ENCODE peak calls at places on chromosomes 4 and X, in nine cellular contexts. One of them, this sample, is unnamed.

GRCh38 chrX:41733939-41734338 is 10.0 kb downstream of the GPR82 start:
- DNase-seq in globus pallidus: no peak
- DNase-seq in ovary: no peak
- DNase-seq in GM13976: peak; percentile 55
- DNase-seq in NCI-H345: no peak
- DNase-seq in HEK293T: no peak
- DNase-seq in right cardiac atrium: no peak
- DNase-seq in lung microvascular endothelial cell: no peak
- DNase-seq in MV-4-11: peak; percentile 71
- DNase-seq in this sample: no peak

GRCh38 chr4:105895609-105896460 is 564 bp downstream of the NPNT start:
- DNase-seq in right cardiac atrium: peak; percentile 51
- DNase-seq in GM13976: peak; percentile 75
- DNase-seq in NCI-H345: peak; percentile 56
- DNase-seq in lung microvascular endothelial cell: peak; percentile 15
- DNase-seq in ovary: peak; percentile 17
- DNase-seq in HEK293T: peak; percentile 37
- DNase-seq in MV-4-11: no peak
- DNase-seq in globus pallidus: no peak
- DNase-seq in this sample: peak; percentile 3

GRCh38 chr4:23934915-23935314 is 45.1 kb upstream of the PPARGC1A start:
- DNase-seq in MV-4-11: peak; percentile 72
- DNase-seq in ovary: no peak
- DNase-seq in lung microvascular endothelial cell: no peak
- DNase-seq in NCI-H345: no peak
- DNase-seq in right cardiac atrium: peak; percentile 78
- DNase-seq in HEK293T: no peak
- DNase-seq in GM13976: no peak
- DNase-seq in globus pallidus: peak; percentile 52
- DNase-seq in this sample: no peak

GRCh38 chrX:80266979-80267378 is 153.3 kb upstream of the TENT5D start:
- DNase-seq in globus pallidus: no peak
- DNase-seq in HEK293T: no peak
- DNase-seq in ovary: no peak
- DNase-seq in right cardiac atrium: no peak
- DNase-seq in GM13976: no peak
- DNase-seq in NCI-H345: no peak
- DNase-seq in lung microvascular endothelial cell: no peak
- DNase-seq in MV-4-11: no peak
- DNase-seq in this sample: no peak

GRCh38 chrX:150935466-150935865 is 37.0 kb upstream of the CD99L2 start:
- DNase-seq in globus pallidus: no peak
- DNase-seq in right cardiac atrium: no peak
- DNase-seq in HEK293T: no peak
- DNase-seq in lung microvascular endothelial cell: no peak
- DNase-seq in NCI-H345: no peak
- DNase-seq in GM13976: no peak
- DNase-seq in ovary: no peak
- DNase-seq in MV-4-11: no peak
- DNase-seq in this sample: peak; percentile 6

GRCh38 chr4:95267081-95267480 is 281.7 kb downstream of the UNC5C start:
- DNase-seq in ovary: no peak
- DNase-seq in GM13976: no peak
- DNase-seq in MV-4-11: no peak
- DNase-seq in NCI-H345: no peak
- DNase-seq in right cardiac atrium: no peak
- DNase-seq in HEK293T: no peak
- DNase-seq in lung microvascular endothelial cell: peak; percentile 5
- DNase-seq in globus pallidus: no peak
- DNase-seq in this sample: no peak

GRCh38 chrX:100424012-100424411 is 13.9 kb upstream of the PCDH19 start:
- DNase-seq in lung microvascular endothelial cell: peak; percentile 49
- DNase-seq in GM13976: no peak
- DNase-seq in ovary: no peak
- DNase-seq in NCI-H345: no peak
- DNase-seq in MV-4-11: no peak
- DNase-seq in globus pallidus: no peak
- DNase-seq in HEK293T: peak; percentile 62
- DNase-seq in right cardiac atrium: no peak
- DNase-seq in this sample: no peak

GRCh38 chrX:140765043-140765784 is 55.7 kb downstream of the LINC00632 start:
- DNase-seq in GM13976: no peak
- DNase-seq in HEK293T: peak; percentile 15
- DNase-seq in NCI-H345: peak; percentile 36
- DNase-seq in lung microvascular endothelial cell: peak; percentile 17
- DNase-seq in ovary: no peak
- DNase-seq in right cardiac atrium: peak; percentile 44
- DNase-seq in globus pallidus: peak; percentile 17
- DNase-seq in MV-4-11: no peak
- DNase-seq in this sample: peak; percentile 26

GRCh38 chr4:152640058-152640921 is 39.5 kb downstream of the TMEM154 start:
- DNase-seq in lung microvascular endothelial cell: peak; percentile 21
- DNase-seq in HEK293T: no peak
- DNase-seq in GM13976: no peak
- DNase-seq in NCI-H345: peak; percentile 27
- DNase-seq in right cardiac atrium: no peak
- DNase-seq in globus pallidus: peak; percentile 20
- DNase-seq in ovary: no peak
- DNase-seq in MV-4-11: peak; percentile 25
- DNase-seq in this sample: peak; percentile 41

GRCh38 chr4:47490550-47490949 is 5.5 kb downstream of the ATP10D start:
- DNase-seq in globus pallidus: peak; percentile 16
- DNase-seq in GM13976: no peak
- DNase-seq in ovary: no peak
- DNase-seq in lung microvascular endothelial cell: peak; percentile 52
- DNase-seq in MV-4-11: peak; percentile 23
- DNase-seq in NCI-H345: no peak
- DNase-seq in HEK293T: peak; percentile 20
- DNase-seq in right cardiac atrium: no peak
- DNase-seq in this sample: peak; percentile 14

GRCh38 chr4:40409835-40410234 is 74.7 kb downstream of the CHRNA9 start:
- DNase-seq in globus pallidus: no peak
- DNase-seq in HEK293T: no peak
- DNase-seq in lung microvascular endothelial cell: no peak
- DNase-seq in ovary: no peak
- DNase-seq in MV-4-11: no peak
- DNase-seq in GM13976: no peak
- DNase-seq in right cardiac atrium: no peak
- DNase-seq in NCI-H345: no peak
- DNase-seq in this sample: peak; percentile 47

GRCh38 chr4:90030953-90031352 is 96.2 kb upstream of the CCSER1 start:
- DNase-seq in MV-4-11: no peak
- DNase-seq in right cardiac atrium: no peak
- DNase-seq in GM13976: no peak
- DNase-seq in globus pallidus: no peak
- DNase-seq in NCI-H345: no peak
- DNase-seq in ovary: no peak
- DNase-seq in lung microvascular endothelial cell: no peak
- DNase-seq in HEK293T: peak; percentile 46
- DNase-seq in this sample: peak; percentile 13

GRCh38 chr4:173025131-173025530 is 143.5 kb upstream of the GALNT7 start:
- DNase-seq in lung microvascular endothelial cell: peak; percentile 21
- DNase-seq in globus pallidus: peak; percentile 73
- DNase-seq in MV-4-11: peak; percentile 94
- DNase-seq in right cardiac atrium: no peak
- DNase-seq in ovary: peak; percentile 66
- DNase-seq in HEK293T: peak; percentile 59
- DNase-seq in NCI-H345: peak; percentile 71
- DNase-seq in GM13976: peak; percentile 58
- DNase-seq in this sample: peak; percentile 83

GRCh38 chr4:145481164-145481941 is at the start of gene SMAD1:
- DNase-seq in ovary: peak; percentile 74
- DNase-seq in GM13976: peak; percentile 24
- DNase-seq in globus pallidus: peak; percentile 84
- DNase-seq in HEK293T: peak; percentile 71
- DNase-seq in right cardiac atrium: peak; percentile 95
- DNase-seq in MV-4-11: no peak
- DNase-seq in lung microvascular endothelial cell: peak; percentile 91
- DNase-seq in NCI-H345: peak; percentile 40
- DNase-seq in this sample: peak; percentile 94

GRCh38 chr4:136583567-136583966 is 948.7 kb downstream of the PCDH18 start:
- DNase-seq in lung microvascular endothelial cell: no peak
- DNase-seq in HEK293T: no peak
- DNase-seq in NCI-H345: no peak
- DNase-seq in ovary: no peak
- DNase-seq in GM13976: no peak
- DNase-seq in right cardiac atrium: no peak
- DNase-seq in MV-4-11: no peak
- DNase-seq in globus pallidus: no peak
- DNase-seq in this sample: no peak

GRCh38 chrX:120213438-120214265 is 37.0 kb upstream of the ZBTB33 start:
- DNase-seq in GM13976: peak; percentile 60
- DNase-seq in MV-4-11: peak; percentile 19
- DNase-seq in lung microvascular endothelial cell: peak; percentile 73
- DNase-seq in ovary: peak; percentile 70
- DNase-seq in NCI-H345: peak; percentile 35
- DNase-seq in HEK293T: peak; percentile 81
- DNase-seq in globus pallidus: peak; percentile 46
- DNase-seq in right cardiac atrium: no peak
- DNase-seq in this sample: peak; percentile 69

GRCh38 chrX:42804524-42804923 is 26.6 kb upstream of the PPP1R2C start:
- DNase-seq in GM13976: no peak
- DNase-seq in right cardiac atrium: no peak
- DNase-seq in globus pallidus: no peak
- DNase-seq in lung microvascular endothelial cell: no peak
- DNase-seq in MV-4-11: no peak
- DNase-seq in NCI-H345: no peak
- DNase-seq in ovary: no peak
- DNase-seq in HEK293T: no peak
- DNase-seq in this sample: no peak

GRCh38 chr4:53586121-53586816 is 5.0 kb downstream of the LNX1 start:
- DNase-seq in right cardiac atrium: no peak
- DNase-seq in MV-4-11: no peak
- DNase-seq in lung microvascular endothelial cell: no peak
- DNase-seq in ovary: no peak
- DNase-seq in GM13976: no peak
- DNase-seq in HEK293T: no peak
- DNase-seq in globus pallidus: no peak
- DNase-seq in NCI-H345: no peak
- DNase-seq in this sample: peak; percentile 91

GRCh38 chr4:16165931-16166330 is 60.3 kb downstream of the TAPT1 start:
- DNase-seq in ovary: no peak
- DNase-seq in right cardiac atrium: peak; percentile 37
- DNase-seq in lung microvascular endothelial cell: no peak
- DNase-seq in globus pallidus: no peak
- DNase-seq in MV-4-11: no peak
- DNase-seq in NCI-H345: no peak
- DNase-seq in HEK293T: no peak
- DNase-seq in GM13976: no peak
- DNase-seq in this sample: no peak

This sample was measured in cardiac muscle cell.